ENCODE peak calls at places on chromosomes 6 and 20, in eight cellular contexts. O is Calu3; B is activated CD4-positive, alpha-beta T cell treated with anti-CD3 and anti-CD28 coated beads for 24 hours; W is stimulated activated CD8-positive, alpha-beta memory T cell treated with anti-CD3 and anti-CD28 coated beads, Interleukin-7, amount 100 ng/mL, for 4 hours; E is NCI-H1105; P is left ventricle myocardium superior; G is NCI-H187 treated with DMSO at 0.1 percent for 48 hours; N is tibial artery. C is an unnamed sample.

GRCh38 chr6:44742201-44742600 is 354.7 kb downstream of the CDC5L start:
- DNase-seq in B (no peak), E (no peak), G (no peak), N (no peak), P (no peak), W (no peak), O (no peak), C (no peak)

GRCh38 chr20:38175221-38176030 is 10.4 kb upstream of the TGM2 start:
- DNase-seq in O (no peak), G (no peak), P (no peak), N (peak), B (no peak), W (no peak), E (no peak), C (no peak)

GRCh38 chr20:48403362-48403761 is 424.4 kb downstream of the PREX1 start:
- DNase-seq in W (no peak), O (no peak), P (no peak), B (no peak), N (no peak), E (peak), G (peak), C (no peak)

GRCh38 chr6:15359335-15359862 is 113.5 kb downstream of the JARID2 start:
- DNase-seq in G (no peak), B (no peak), O (no peak), W (no peak), E (no peak), P (no peak), N (no peak), C (no peak)

GRCh38 chr20:4509825-4510522 is 211.7 kb upstream of the PRND start:
- DNase-seq in O (no peak), P (no peak), W (no peak), B (no peak), G (no peak), N (no peak), E (no peak), C (no peak)

GRCh38 chr20:48015943-48016723 is 230.9 kb upstream of the SULF2 start:
- DNase-seq in O (no peak), B (no peak), W (no peak), P (no peak), E (no peak), N (no peak), G (no peak), C (no peak)

GRCh38 chr6:139109558-139109957 is 25.3 kb upstream of the HECA start:
- DNase-seq in B (no peak), O (no peak), W (no peak), N (no peak), G (no peak), P (peak), E (no peak), C (no peak)

GRCh38 chr6:41718828-41719227 is 16.6 kb downstream of the TFEB start:
- DNase-seq in E (no peak), N (no peak), G (no peak), O (no peak), W (no peak), P (no peak), B (no peak), C (no peak)

GRCh38 chr6:11144393-11144829 is 32.9 kb upstream of the ERVFRD-1 start:
- DNase-seq in O (peak), G (no peak), B (peak), P (peak), W (peak), E (peak), N (peak), C (no peak)

GRCh38 chr6:105514306-105514705 is 111.4 kb upstream of the PREP start:
- DNase-seq in P (no peak), W (no peak), O (no peak), E (no peak), B (no peak), G (no peak), N (no peak), C (no peak)

GRCh38 chr20:33857722-33858563 is 46.8 kb downstream of the CHMP4B start:
- DNase-seq in N (no peak), B (no peak), E (no peak), W (no peak), P (no peak), G (no peak), O (no peak), C (no peak)

C was measured in SIG-M5.